ENCODE peak calls at places on chromosomes 6 and 20, in four cellular contexts. One of them, this sample, is unnamed.

GRCh38 chr6:31734247-31734702 is 2.1 kb downstream of the CLIC1 start:
- DNase-seq in WTC11: no peak
- DNase-seq in K562: no peak
- DNase-seq in HepG2: no peak
- DNase-seq in this sample: no peak

GRCh38 chr6:142946924-142947701 is 2.1 kb upstream of the HIVEP2 start:
- DNase-seq in WTC11: peak; percentile 59
- DNase-seq in K562: peak; percentile 65
- DNase-seq in HepG2: peak; percentile 67
- DNase-seq in this sample: peak; percentile 86

GRCh38 chr20:825710-826421 is 7.6 kb upstream of the FAM110A start:
- DNase-seq in WTC11: no peak
- DNase-seq in K562: no peak
- DNase-seq in HepG2: no peak
- DNase-seq in this sample: no peak

GRCh38 chr20:58721951-58722371 is 29.4 kb downstream of the NPEPL1 start:
- DNase-seq in WTC11: peak; percentile 5
- DNase-seq in K562: no peak
- DNase-seq in HepG2: no peak
- DNase-seq in this sample: no peak

GRCh38 chr6:39686980-39687379 is 38.2 kb downstream of the KIF6 start:
- DNase-seq in WTC11: no peak
- DNase-seq in K562: no peak
- DNase-seq in HepG2: no peak
- DNase-seq in this sample: no peak

GRCh38 chr6:29845405-29846006 is 17.9 kb downstream of the HLA-G start:
- DNase-seq in WTC11: no peak
- DNase-seq in K562: no peak
- DNase-seq in HepG2: peak; percentile 45
- DNase-seq in this sample: no peak

GRCh38 chr6:110357696-110358535 is at the start of gene METTL24:
- DNase-seq in WTC11: peak; percentile 53
- DNase-seq in K562: no peak
- DNase-seq in HepG2: no peak
- DNase-seq in this sample: peak; percentile 85

GRCh38 chr20:21505161-21505809 is 8.6 kb downstream of the NKX2-2 start:
- DNase-seq in WTC11: peak; percentile 94
- DNase-seq in K562: peak; percentile 64
- DNase-seq in HepG2: peak; percentile 55
- DNase-seq in this sample: peak; percentile 85

GRCh38 chr6:158185729-158186456 is 17.7 kb downstream of the GTF2H5 start:
- DNase-seq in WTC11: no peak
- DNase-seq in K562: no peak
- DNase-seq in HepG2: no peak
- DNase-seq in this sample: no peak

GRCh38 chr6:30768634-30769087 is 24.3 kb upstream of the IER3 start:
- DNase-seq in WTC11: no peak
- DNase-seq in K562: no peak
- DNase-seq in HepG2: no peak
- DNase-seq in this sample: no peak

GRCh38 chr20:63890201-63890576 is 4.7 kb upstream of the DNAJC5 start:
- DNase-seq in WTC11: no peak
- DNase-seq in K562: no peak
- DNase-seq in HepG2: no peak
- DNase-seq in this sample: no peak

GRCh38 chr20:39252035-39252434 is 289.9 kb downstream of the DHX35 start:
- DNase-seq in WTC11: no peak
- DNase-seq in K562: no peak
- DNase-seq in HepG2: no peak
- DNase-seq in this sample: no peak

GRCh38 chr6:98836025-98836961 is 1.9 kb downstream of the POU3F2 start:
- DNase-seq in WTC11: peak; percentile 68
- DNase-seq in K562: peak; percentile 43
- DNase-seq in HepG2: no peak
- DNase-seq in this sample: no peak

GRCh38 chr20:21398109-21398480 is 769 bp upstream of the NKX2-4 start:
- DNase-seq in WTC11: no peak
- DNase-seq in K562: no peak
- DNase-seq in HepG2: no peak
- DNase-seq in this sample: no peak

GRCh38 chr6:134421496-134421895 is 103.6 kb upstream of the SGK1 start:
- DNase-seq in WTC11: no peak
- DNase-seq in K562: no peak
- DNase-seq in HepG2: no peak
- DNase-seq in this sample: no peak

GRCh38 chr20:43669332-43669731 is 2.4 kb downstream of the MYBL2 start:
- DNase-seq in WTC11: no peak
- DNase-seq in K562: no peak
- DNase-seq in HepG2: no peak
- DNase-seq in this sample: no peak

GRCh38 chr6:157323114-157323923 is at the start of gene TMEM242:
- DNase-seq in WTC11: peak; percentile 93
- DNase-seq in K562: peak; percentile 90
- DNase-seq in HepG2: peak; percentile 89
- DNase-seq in this sample: peak; percentile 89

GRCh38 chr20:56924976-56925695 is 296.0 kb downstream of the TFAP2C start:
- DNase-seq in WTC11: peak; percentile 72
- DNase-seq in K562: no peak
- DNase-seq in HepG2: no peak
- DNase-seq in this sample: peak; percentile 42

GRCh38 chr20:35831029-35831428 is 59.2 kb downstream of the PHF20 start:
- DNase-seq in WTC11: no peak
- DNase-seq in K562: no peak
- DNase-seq in HepG2: no peak
- DNase-seq in this sample: no peak

GRCh38 chr20:1101533-1101932 is 16.9 kb upstream of the PSMF1 start:
- DNase-seq in WTC11: no peak
- DNase-seq in K562: no peak
- DNase-seq in HepG2: no peak
- DNase-seq in this sample: no peak

GRCh38 chr6:2412731-2413130 is 167.3 kb upstream of the GMDS start:
- DNase-seq in WTC11: no peak
- DNase-seq in K562: no peak
- DNase-seq in HepG2: no peak
- DNase-seq in this sample: no peak

GRCh38 chr6:126176266-126176665 is 163.6 kb upstream of the CENPW start:
- DNase-seq in WTC11: no peak
- DNase-seq in K562: no peak
- DNase-seq in HepG2: peak; percentile 18
- DNase-seq in this sample: peak; percentile 8

GRCh38 chr20:21053002-21053762 is 53.0 kb downstream of the LINC00237 start:
- DNase-seq in WTC11: peak; percentile 36
- DNase-seq in K562: no peak
- DNase-seq in HepG2: peak; percentile 97
- DNase-seq in this sample: peak; percentile 20

GRCh38 chr20:51804754-51805153 is 2.4 kb upstream of the SALL4 start:
- DNase-seq in WTC11: no peak
- DNase-seq in K562: no peak
- DNase-seq in HepG2: no peak
- DNase-seq in this sample: no peak

GRCh38 chr20:19742974-19743649 is 14.9 kb upstream of the RIN2 start:
- DNase-seq in WTC11: no peak
- DNase-seq in K562: no peak
- DNase-seq in HepG2: no peak
- DNase-seq in this sample: no peak

GRCh38 chr6:39223535-39223934 is 5.7 kb downstream of the KCNK5 start:
- DNase-seq in WTC11: no peak
- DNase-seq in K562: no peak
- DNase-seq in HepG2: no peak
- DNase-seq in this sample: no peak

GRCh38 chr6:135481786-135482369 is 15.7 kb downstream of the AHI1 start:
- DNase-seq in WTC11: no peak
- DNase-seq in K562: no peak
- DNase-seq in HepG2: no peak
- DNase-seq in this sample: no peak

GRCh38 chr6:128950864-128951263 is 67.9 kb downstream of the LAMA2 start:
- DNase-seq in WTC11: no peak
- DNase-seq in K562: no peak
- DNase-seq in HepG2: no peak
- DNase-seq in this sample: no peak

GRCh38 chr20:920306-920705 is 4.2 kb upstream of the ANGPT4 start:
- DNase-seq in WTC11: no peak
- DNase-seq in K562: no peak
- DNase-seq in HepG2: no peak
- DNase-seq in this sample: no peak

DNA sequence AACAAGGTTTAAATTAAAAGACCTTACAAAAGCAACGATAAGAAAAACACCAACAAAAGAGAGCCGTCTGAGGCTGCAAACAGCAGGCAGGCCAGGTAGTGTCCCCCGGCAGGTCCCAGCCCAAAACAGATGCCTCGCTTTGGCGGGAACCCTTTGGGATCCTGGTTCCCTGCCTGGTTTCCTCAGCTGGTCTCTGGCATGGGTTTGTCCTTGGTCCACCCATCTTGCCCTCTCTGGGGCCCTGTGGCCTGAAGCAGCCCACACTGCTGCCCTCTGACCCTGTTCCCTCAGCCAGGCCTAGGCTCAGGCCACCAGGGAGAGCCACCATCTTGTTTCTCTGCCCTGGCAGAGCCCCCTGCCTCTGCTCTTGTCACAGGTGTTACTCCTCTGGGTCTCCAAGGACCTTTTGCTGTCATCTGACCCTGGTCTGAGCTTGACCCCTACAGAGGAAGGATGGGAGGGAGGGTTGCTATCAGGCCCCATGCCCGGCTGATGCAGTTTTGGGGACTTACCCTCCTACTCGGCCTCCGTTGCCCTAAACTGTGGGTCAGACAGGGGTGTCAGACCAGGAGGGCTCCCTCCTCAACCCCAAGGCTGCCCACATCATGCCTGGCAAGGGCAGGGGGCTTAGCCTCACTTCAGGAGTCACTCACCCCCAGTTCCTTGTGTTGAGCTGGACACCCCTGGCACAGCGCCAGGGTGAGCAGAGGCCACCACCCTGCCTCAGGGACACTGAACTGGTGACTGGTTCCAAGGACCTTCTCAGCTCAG is 30.6 kb upstream of the GRM4 start:
- DNase-seq in WTC11: no peak
- DNase-seq in K562: no peak
- DNase-seq in HepG2: no peak
- DNase-seq in this sample: peak; percentile 52
- TF ChIP-seq FOXJ3 in WTC11: no peak
- TF ChIP-seq FOXJ3 in K562: no peak
- TF ChIP-seq FOXJ3 in HepG2: no peak
- TF ChIP-seq FOXJ3 in this sample: no peak

DNA sequence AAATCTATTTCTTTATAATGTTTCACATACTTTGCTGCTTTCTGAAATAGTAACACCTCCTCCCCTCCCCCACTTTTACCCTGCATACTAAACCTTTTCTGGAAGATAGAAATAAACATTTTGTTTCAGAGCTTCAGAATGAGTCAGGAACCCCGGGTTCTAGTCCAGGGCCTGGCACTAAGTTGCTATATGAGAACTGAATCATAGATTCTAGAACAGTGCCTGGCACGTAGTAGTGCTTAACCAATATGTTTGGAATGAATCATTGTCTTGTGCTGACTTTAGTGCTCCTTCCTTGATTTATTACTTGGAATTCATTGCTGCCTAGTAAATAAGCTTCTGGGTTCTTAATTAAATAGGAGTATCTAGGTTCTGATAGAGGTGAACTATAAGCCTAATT is 18.4 kb downstream of the TAB2 start:
- DNase-seq in WTC11: no peak
- DNase-seq in K562: no peak
- DNase-seq in HepG2: no peak
- DNase-seq in this sample: no peak
- TF ChIP-seq FOXJ3 in WTC11: no peak
- TF ChIP-seq FOXJ3 in K562: no peak
- TF ChIP-seq FOXJ3 in HepG2: no peak
- TF ChIP-seq FOXJ3 in this sample: no peak

GRCh38 chr6:165969184-165969583 is 198.5 kb downstream of the TBXT start:
- DNase-seq in WTC11: no peak
- DNase-seq in K562: no peak
- DNase-seq in HepG2: no peak
- DNase-seq in this sample: no peak
- TF ChIP-seq FOXJ3 in WTC11: no peak
- TF ChIP-seq FOXJ3 in K562: no peak
- TF ChIP-seq FOXJ3 in HepG2: no peak
- TF ChIP-seq FOXJ3 in this sample: no peak

DNA sequence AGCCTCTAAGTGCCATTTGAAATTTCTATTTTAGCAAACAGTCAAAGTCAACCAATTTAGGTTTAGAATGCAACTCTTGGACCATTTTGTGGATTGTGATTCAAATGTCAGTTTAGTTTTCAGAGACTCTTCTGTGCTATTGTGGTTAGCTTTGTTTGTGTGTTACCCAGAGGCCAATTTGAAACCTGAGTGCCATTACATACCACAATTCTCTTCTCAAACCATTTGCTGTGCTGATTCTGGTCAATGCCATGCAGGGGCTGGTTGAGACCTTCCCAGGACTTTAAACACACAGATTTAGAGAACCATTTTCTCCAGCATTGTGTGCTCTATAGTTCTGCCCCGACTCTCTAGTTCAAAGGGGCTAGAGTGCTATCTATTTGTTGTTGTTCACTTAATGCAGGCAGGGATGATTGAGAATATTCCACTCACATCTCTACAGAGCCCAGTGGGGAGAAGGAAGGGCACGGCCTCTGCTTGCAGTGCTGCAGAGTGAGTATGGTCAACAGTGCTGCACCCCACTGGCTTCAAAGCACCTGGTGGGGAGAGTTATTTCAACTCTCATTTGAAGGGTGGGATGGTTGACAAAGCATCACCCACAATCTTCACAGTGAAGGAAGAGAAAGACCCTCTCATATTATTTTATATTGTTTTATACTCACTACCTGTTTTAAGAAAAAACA is 738.2 kb downstream of the COL12A1 start:
- DNase-seq in WTC11: no peak
- DNase-seq in K562: no peak
- DNase-seq in HepG2: no peak
- DNase-seq in this sample: no peak
- TF ChIP-seq FOXJ3 in WTC11: no peak
- TF ChIP-seq FOXJ3 in K562: no peak
- TF ChIP-seq FOXJ3 in HepG2: no peak
- TF ChIP-seq FOXJ3 in this sample: no peak

DNA sequence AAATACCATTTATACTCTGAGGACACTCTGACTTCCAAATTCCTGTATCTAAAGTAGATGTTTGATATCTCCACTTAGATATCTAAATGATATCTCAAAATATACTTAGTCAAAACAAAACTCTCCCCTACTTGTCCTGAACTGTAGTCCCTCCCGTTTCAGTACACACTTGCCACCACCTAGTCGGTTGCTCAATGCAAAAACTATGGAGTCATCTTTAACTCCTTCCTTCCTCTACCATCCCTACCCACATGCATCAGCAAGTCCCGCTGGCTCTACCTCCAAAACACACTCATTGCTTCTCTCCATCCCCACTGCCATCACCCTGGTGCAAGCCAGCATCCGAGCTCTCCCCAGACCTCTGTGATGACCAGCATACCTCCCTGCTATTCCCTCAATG is 13.2 kb downstream of the STX7 start:
- DNase-seq in WTC11: no peak
- DNase-seq in K562: no peak
- DNase-seq in HepG2: no peak
- DNase-seq in this sample: no peak
- TF ChIP-seq FOXJ3 in WTC11: no peak
- TF ChIP-seq FOXJ3 in K562: no peak
- TF ChIP-seq FOXJ3 in HepG2: no peak
- TF ChIP-seq FOXJ3 in this sample: no peak

This sample was measured in SK-N-SH.